ENCODE peak calls at places on chromosomes 13 and 19, in eight cellular contexts. One of them, this sample, is unnamed.

GRCh38 chr13:87093399-87093798 is 577.8 kb upstream of the SLITRK5 start:
- DNase-seq in effector memory CD4-positive, alpha-beta T cell: no peak
- DNase-seq in heart right ventricle: no peak
- DNase-seq in heart left ventricle: no peak
- DNase-seq in PC-9: no peak
- DNase-seq in pancreas: no peak
- DNase-seq in AG04450: no peak
- DNase-seq in thyroid gland: no peak
- DNase-seq in this sample: no peak

GRCh38 chr19:47109541-47110375 is 3.8 kb downstream of the ZC3H4 start:
- DNase-seq in effector memory CD4-positive, alpha-beta T cell: no peak
- DNase-seq in heart right ventricle: no peak
- DNase-seq in heart left ventricle: no peak
- DNase-seq in PC-9: no peak
- DNase-seq in pancreas: no peak
- DNase-seq in AG04450: no peak
- DNase-seq in thyroid gland: no peak
- DNase-seq in this sample: no peak

GRCh38 chr13:74306496-74306895 is 172.3 kb upstream of the KLF12 start:
- DNase-seq in effector memory CD4-positive, alpha-beta T cell: no peak
- DNase-seq in heart right ventricle: no peak
- DNase-seq in heart left ventricle: no peak
- DNase-seq in PC-9: no peak
- DNase-seq in pancreas: no peak
- DNase-seq in AG04450: no peak
- DNase-seq in thyroid gland: no peak
- DNase-seq in this sample: no peak

GRCh38 chr19:31326329-31327028 is 22.8 kb downstream of the TSHZ3 start:
- DNase-seq in effector memory CD4-positive, alpha-beta T cell: no peak
- DNase-seq in heart right ventricle: no peak
- DNase-seq in heart left ventricle: no peak
- DNase-seq in PC-9: no peak
- DNase-seq in pancreas: no peak
- DNase-seq in AG04450: no peak
- DNase-seq in thyroid gland: no peak
- DNase-seq in this sample: no peak

GRCh38 chr19:22622901-22623840 is 11.0 kb upstream of the ZNF492 start:
- DNase-seq in effector memory CD4-positive, alpha-beta T cell: no peak
- DNase-seq in heart right ventricle: peak
- DNase-seq in heart left ventricle: peak
- DNase-seq in PC-9: no peak
- DNase-seq in pancreas: peak
- DNase-seq in AG04450: no peak
- DNase-seq in thyroid gland: peak
- DNase-seq in this sample: no peak

GRCh38 chr19:29665826-29666633 is 769 bp downstream of the PLEKHF1 start:
- DNase-seq in effector memory CD4-positive, alpha-beta T cell: no peak
- DNase-seq in heart right ventricle: peak
- DNase-seq in heart left ventricle: peak
- DNase-seq in PC-9: peak
- DNase-seq in pancreas: peak
- DNase-seq in AG04450: no peak
- DNase-seq in thyroid gland: peak
- DNase-seq in this sample: no peak

GRCh38 chr13:98172570-98173405 is 4.3 kb downstream of the RNF113B start:
- DNase-seq in effector memory CD4-positive, alpha-beta T cell: no peak
- DNase-seq in heart right ventricle: no peak
- DNase-seq in heart left ventricle: no peak
- DNase-seq in PC-9: no peak
- DNase-seq in pancreas: no peak
- DNase-seq in AG04450: no peak
- DNase-seq in thyroid gland: no peak
- DNase-seq in this sample: no peak

GRCh38 chr13:75870397-75870801 is 234.3 kb downstream of the LMO7 start:
- DNase-seq in effector memory CD4-positive, alpha-beta T cell: no peak
- DNase-seq in heart right ventricle: no peak
- DNase-seq in heart left ventricle: no peak
- DNase-seq in PC-9: peak
- DNase-seq in pancreas: no peak
- DNase-seq in AG04450: no peak
- DNase-seq in thyroid gland: peak
- DNase-seq in this sample: no peak

GRCh38 chr13:42312817-42313431 is 41.0 kb downstream of the AKAP11 start:
- DNase-seq in effector memory CD4-positive, alpha-beta T cell: no peak
- DNase-seq in heart right ventricle: no peak
- DNase-seq in heart left ventricle: no peak
- DNase-seq in PC-9: no peak
- DNase-seq in pancreas: no peak
- DNase-seq in AG04450: no peak
- DNase-seq in thyroid gland: no peak
- DNase-seq in this sample: no peak

GRCh38 chr19:15010497-15011255 is 31.0 kb upstream of the SLC1A6 start:
- DNase-seq in effector memory CD4-positive, alpha-beta T cell: no peak
- DNase-seq in heart right ventricle: no peak
- DNase-seq in heart left ventricle: no peak
- DNase-seq in PC-9: no peak
- DNase-seq in pancreas: no peak
- DNase-seq in AG04450: no peak
- DNase-seq in thyroid gland: no peak
- DNase-seq in this sample: no peak

GRCh38 chr13:75901509-75901908 is 265.4 kb downstream of the LMO7 start:
- DNase-seq in effector memory CD4-positive, alpha-beta T cell: no peak
- DNase-seq in heart right ventricle: no peak
- DNase-seq in heart left ventricle: peak
- DNase-seq in PC-9: no peak
- DNase-seq in pancreas: no peak
- DNase-seq in AG04450: no peak
- DNase-seq in thyroid gland: no peak
- DNase-seq in this sample: no peak

GRCh38 chr19:489418-490196 is 6.7 kb upstream of the MADCAM1 start:
- DNase-seq in effector memory CD4-positive, alpha-beta T cell: no peak
- DNase-seq in heart right ventricle: no peak
- DNase-seq in heart left ventricle: peak
- DNase-seq in PC-9: no peak
- DNase-seq in pancreas: no peak
- DNase-seq in AG04450: no peak
- DNase-seq in thyroid gland: peak
- DNase-seq in this sample: no peak

GRCh38 chr19:36258028-36258875 is 43.3 kb downstream of the ZNF146 start:
- DNase-seq in effector memory CD4-positive, alpha-beta T cell: no peak
- DNase-seq in heart right ventricle: no peak
- DNase-seq in heart left ventricle: no peak
- DNase-seq in PC-9: no peak
- DNase-seq in pancreas: no peak
- DNase-seq in AG04450: no peak
- DNase-seq in thyroid gland: no peak
- DNase-seq in this sample: no peak

DNA sequence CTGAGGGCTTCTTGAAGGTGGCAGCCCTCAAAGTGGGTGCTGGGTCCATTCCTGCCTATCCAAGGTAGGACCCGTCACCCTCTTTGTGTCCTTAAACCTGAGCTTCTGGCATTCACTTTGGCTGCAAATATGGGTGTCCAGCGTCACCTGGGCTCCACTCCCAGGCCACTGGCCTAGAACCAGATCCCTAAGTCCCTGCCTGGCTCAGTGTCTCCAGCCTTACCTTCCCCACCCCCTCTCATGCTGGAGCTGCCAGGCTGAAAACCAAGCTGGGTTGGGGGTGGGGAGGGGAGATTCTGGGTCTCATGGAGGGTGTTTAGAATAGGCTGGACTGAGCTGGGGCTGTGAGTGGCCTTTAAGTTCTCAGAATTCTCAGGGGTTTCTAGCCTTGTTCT is 12.4 kb downstream of the PDE4A start:
- DNase-seq in effector memory CD4-positive, alpha-beta T cell: no peak
- DNase-seq in heart right ventricle: peak
- DNase-seq in heart left ventricle: no peak
- DNase-seq in PC-9: no peak
- DNase-seq in pancreas: peak
- DNase-seq in AG04450: no peak
- DNase-seq in thyroid gland: peak
- DNase-seq in this sample: no peak
- H3K27ac ChIP-seq in effector memory CD4-positive, alpha-beta T cell: peak
- H3K27ac ChIP-seq in heart right ventricle: peak
- H3K27ac ChIP-seq in heart left ventricle: peak
- H3K27ac ChIP-seq in PC-9: no peak
- H3K27ac ChIP-seq in pancreas: peak
- H3K27ac ChIP-seq in AG04450: no peak
- H3K27ac ChIP-seq in thyroid gland: peak
- H3K27ac ChIP-seq in this sample: no peak

DNA sequence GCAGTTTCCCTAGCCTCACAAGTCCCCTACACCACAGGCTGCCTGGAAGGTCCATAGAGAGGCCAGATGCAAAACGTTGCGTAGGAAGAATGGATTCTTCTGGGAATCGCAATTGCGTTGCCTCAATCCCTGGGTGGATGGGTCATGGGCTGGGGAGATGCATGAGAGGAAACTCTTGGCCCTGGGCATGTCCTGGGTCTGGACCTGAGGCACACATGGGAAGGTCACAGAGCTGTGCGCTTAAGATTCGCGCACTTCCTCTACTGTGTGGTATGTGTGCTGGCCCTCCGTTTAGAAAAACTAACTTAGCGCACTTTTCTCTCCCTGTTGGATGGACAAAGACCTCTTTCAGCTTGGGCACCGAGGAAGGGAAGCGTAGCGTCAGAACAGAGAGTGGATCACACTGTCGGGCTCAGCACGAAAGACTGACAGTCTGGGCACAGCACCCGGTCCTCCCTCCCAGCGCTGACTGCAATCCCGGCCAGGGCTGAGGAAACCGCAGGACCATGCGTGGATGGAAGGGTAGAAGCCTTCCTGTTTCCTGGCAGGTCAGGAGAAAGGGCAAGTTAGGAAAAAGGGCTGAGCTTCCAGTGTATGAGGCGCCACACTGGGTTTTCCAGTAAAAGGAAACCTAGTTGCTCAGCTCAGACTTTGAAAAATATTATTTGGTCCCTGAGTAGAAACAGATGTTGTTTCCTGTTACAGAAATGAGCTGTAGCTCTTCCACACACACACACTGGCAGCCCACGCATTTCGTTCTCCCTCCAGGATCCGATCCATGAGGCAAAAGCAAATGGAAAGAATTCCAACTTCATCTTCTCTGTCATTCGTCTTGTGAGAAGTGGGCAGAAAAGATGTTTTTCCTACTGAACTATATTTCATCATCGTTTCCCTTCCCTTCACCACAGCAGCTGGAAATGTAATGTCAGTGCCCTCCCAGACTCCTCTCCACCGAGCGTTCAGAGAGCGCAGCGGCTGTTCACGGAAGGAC is 86.0 kb downstream of the ING1 start:
- DNase-seq in effector memory CD4-positive, alpha-beta T cell: no peak
- DNase-seq in heart right ventricle: no peak
- DNase-seq in heart left ventricle: peak
- DNase-seq in PC-9: no peak
- DNase-seq in pancreas: no peak
- DNase-seq in AG04450: peak
- DNase-seq in thyroid gland: no peak
- DNase-seq in this sample: no peak
- H3K27ac ChIP-seq in effector memory CD4-positive, alpha-beta T cell: no peak
- H3K27ac ChIP-seq in heart right ventricle: peak
- H3K27ac ChIP-seq in heart left ventricle: peak
- H3K27ac ChIP-seq in PC-9: no peak
- H3K27ac ChIP-seq in pancreas: peak
- H3K27ac ChIP-seq in AG04450: peak
- H3K27ac ChIP-seq in thyroid gland: peak
- H3K27ac ChIP-seq in this sample: no peak

DNA sequence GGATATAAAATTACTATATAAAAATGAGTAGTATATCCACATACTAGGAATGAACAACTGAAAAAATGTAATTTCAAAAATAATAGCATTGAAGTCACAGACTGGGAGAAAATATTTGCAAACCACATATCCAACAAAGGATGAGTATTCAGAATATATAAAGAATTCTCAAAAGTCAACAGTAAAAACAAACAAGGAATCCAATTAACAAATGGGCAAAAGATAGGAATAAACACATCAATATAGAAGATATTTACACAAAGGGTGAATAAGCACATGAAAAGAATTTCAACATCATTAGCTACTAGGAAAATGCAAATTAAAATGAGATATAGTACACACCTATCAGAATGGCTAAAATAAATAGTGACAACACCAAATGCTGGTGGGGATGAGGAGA is 37.0 kb downstream of the MYCBP2 start:
- DNase-seq in effector memory CD4-positive, alpha-beta T cell: no peak
- DNase-seq in heart right ventricle: no peak
- DNase-seq in heart left ventricle: no peak
- DNase-seq in PC-9: no peak
- DNase-seq in pancreas: no peak
- DNase-seq in AG04450: no peak
- DNase-seq in thyroid gland: no peak
- DNase-seq in this sample: no peak
- H3K27ac ChIP-seq in effector memory CD4-positive, alpha-beta T cell: no peak
- H3K27ac ChIP-seq in heart right ventricle: no peak
- H3K27ac ChIP-seq in heart left ventricle: no peak
- H3K27ac ChIP-seq in PC-9: no peak
- H3K27ac ChIP-seq in pancreas: no peak
- H3K27ac ChIP-seq in AG04450: no peak
- H3K27ac ChIP-seq in thyroid gland: no peak
- H3K27ac ChIP-seq in this sample: no peak

DNA sequence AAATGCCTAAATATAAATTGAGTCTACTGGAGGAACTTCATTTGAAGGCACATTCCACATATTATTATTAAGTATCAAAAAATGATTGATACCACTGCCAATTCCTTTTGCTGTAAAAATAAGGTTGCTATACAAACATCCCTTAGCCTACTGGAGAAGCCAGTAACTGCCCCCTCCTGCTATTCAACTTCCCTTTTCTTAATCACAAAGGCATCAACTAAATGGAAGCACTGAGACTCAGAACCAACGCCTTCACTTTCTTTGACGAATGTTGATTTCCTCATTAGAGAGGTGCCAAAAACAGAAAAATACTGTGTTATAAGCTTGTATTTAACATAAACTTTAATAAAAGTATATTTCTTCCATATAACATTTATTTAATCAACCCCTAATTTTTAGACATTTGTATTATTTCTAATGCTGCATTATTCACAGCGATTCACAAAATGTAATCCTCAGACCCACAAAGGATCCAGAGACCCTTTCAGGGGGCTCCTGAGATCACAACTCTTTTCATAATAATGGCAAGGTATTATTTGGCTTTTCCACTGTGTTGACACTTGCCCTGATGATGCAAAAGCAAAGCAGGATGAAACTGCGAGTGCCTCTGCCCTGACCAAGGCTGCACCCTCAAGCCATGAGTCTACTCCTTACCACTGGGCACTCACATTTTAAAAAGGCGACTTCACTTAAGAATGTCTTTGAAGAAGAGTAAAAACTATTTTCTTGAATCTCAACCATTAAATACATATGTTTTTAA is 11.6 kb downstream of the ELF1 start:
- DNase-seq in effector memory CD4-positive, alpha-beta T cell: no peak
- DNase-seq in heart right ventricle: no peak
- DNase-seq in heart left ventricle: no peak
- DNase-seq in PC-9: no peak
- DNase-seq in pancreas: no peak
- DNase-seq in AG04450: no peak
- DNase-seq in thyroid gland: no peak
- DNase-seq in this sample: no peak
- H3K27ac ChIP-seq in effector memory CD4-positive, alpha-beta T cell: no peak
- H3K27ac ChIP-seq in heart right ventricle: no peak
- H3K27ac ChIP-seq in heart left ventricle: no peak
- H3K27ac ChIP-seq in PC-9: peak
- H3K27ac ChIP-seq in pancreas: no peak
- H3K27ac ChIP-seq in AG04450: no peak
- H3K27ac ChIP-seq in thyroid gland: no peak
- H3K27ac ChIP-seq in this sample: peak

This sample was measured in epithelial cell of prostate.